ENCODE peak calls at places on chromosomes 11 and 22, in five cellular contexts. H is GM12878, K is stomach, C is epithelial cell of esophagus, Q is H1. O is an unnamed sample.

GRCh38 chr11:64055077-64055476 is 19.3 kb downstream of the FLRT1 start:
- DNase-seq in Q (no peak), H (no peak), K (no peak), C (no peak), O (no peak)

GRCh38 chr11:68313574-68314202 is 1.3 kb downstream of the LRP5 start:
- DNase-seq in Q (no peak), C (peak; percentile 28), H (no peak), K (no peak), O (no peak)

GRCh38 chr22:20584029-20584871 is 76.8 kb downstream of the MED15 start:
- DNase-seq in H (no peak), Q (no peak), C (no peak), K (no peak), O (no peak)

GRCh38 chr22:44882226-44882905 is 127.4 kb downstream of the PHF21B start:
- DNase-seq in Q (no peak), H (no peak), K (no peak), C (no peak), O (no peak)

GRCh38 chr22:19663286-19663815 is 51.0 kb upstream of the SEPTIN5 start:
- DNase-seq in C (peak; percentile 46), K (peak; percentile 80), Q (no peak), H (no peak), O (peak; percentile 19)

GRCh38 chr11:83671295-83671694 is 385.1 kb upstream of the CCDC90B start:
- DNase-seq in K (no peak), H (no peak), Q (no peak), C (peak; percentile 6), O (no peak)

GRCh38 chr22:28146401-28147304 is 227.6 kb upstream of the PITPNB start:
- DNase-seq in C (no peak), H (no peak), K (no peak), Q (no peak), O (no peak)

GRCh38 chr22:35308480-35308945 is 8.8 kb downstream of the TOM1 start:
- DNase-seq in Q (no peak), K (no peak), H (peak; percentile 88), C (no peak), O (peak; percentile 91)

GRCh38 chr11:70558651-70559050 is 160.3 kb downstream of the CTTN start:
- DNase-seq in K (no peak), Q (no peak), H (no peak), C (no peak), O (no peak)

GRCh38 chr11:104365676-104366075 is 201.7 kb upstream of the PDGFD start:
- DNase-seq in K (no peak), H (no peak), C (peak; percentile 42), Q (no peak), O (no peak)

GRCh38 chr11:60724420-60724819 is at the start of gene MS4A18:
- DNase-seq in H (no peak), Q (no peak), K (no peak), C (no peak), O (no peak)

GRCh38 chr22:43315687-43316217 is 27.4 kb downstream of the SCUBE1 start:
- DNase-seq in C (no peak), K (no peak), H (no peak), Q (no peak), O (no peak)

GRCh38 chr22:30178180-30179126 is 68.1 kb downstream of the LIF start:
- DNase-seq in K (no peak), Q (no peak), C (no peak), H (no peak), O (no peak)

GRCh38 chr11:29296680-29297079 is 720.1 kb downstream of the KCNA4 start:
- DNase-seq in K (no peak), H (no peak), Q (no peak), C (no peak), O (no peak)

GRCh38 chr11:117907276-117908110 is 21.7 kb downstream of the TMPRSS13 start:
- DNase-seq in K (peak; percentile 68), H (peak; percentile 54), C (peak; percentile 98), Q (peak; percentile 64), O (peak; percentile 59)

GRCh38 chr11:77087723-77088225 is 14.9 kb upstream of the OMP start:
- DNase-seq in C (no peak), Q (no peak), H (no peak), K (no peak), O (no peak)

GRCh38 chr11:3914807-3915206 is 59.3 kb downstream of the STIM1 start:
- DNase-seq in C (peak; percentile 33), Q (no peak), K (no peak), H (no peak), O (no peak)

GRCh38 chr11:125569913-125570621 is 790 bp downstream of the EI24 start:
- DNase-seq in Q (no peak), H (no peak), K (peak; percentile 39), C (peak; percentile 49), O (peak; percentile 51)

GRCh38 chr22:23181763-23182288 is 1.5 kb downstream of the BCR start:
- DNase-seq in C (peak; percentile 9), K (no peak), Q (no peak), H (no peak), O (no peak)

GRCh38 chr11:60951611-60951908 is 416 bp downstream of the SLC15A3 start:
- DNase-seq in H (no peak), C (no peak), K (no peak), Q (no peak), O (peak; percentile 58)

GRCh38 chr11:125141686-125142535 is 22.6 kb upstream of the PKNOX2 start:
- DNase-seq in K (peak; percentile 51), H (no peak), C (peak; percentile 31), Q (no peak), O (peak; percentile 47)

GRCh38 chr22:46432164-46433068 is 96.9 kb downstream of the TRMU start:
- DNase-seq in C (no peak), Q (no peak), H (no peak), K (peak; percentile 66), O (peak; percentile 62)

GRCh38 chr11:124605719-124606118 is 5.5 kb upstream of the PANX3 start:
- DNase-seq in C (no peak), H (no peak), K (no peak), Q (no peak), O (no peak)

GRCh38 chr11:109132539-109132938 is 289.5 kb upstream of the C11orf87 start:
- DNase-seq in K (no peak), C (peak; percentile 57), H (no peak), Q (no peak), O (peak; percentile 13)

GRCh38 chr11:64500176-64501013 is 90.6 kb upstream of the SLC22A12 start:
- DNase-seq in H (no peak), Q (no peak), K (no peak), C (no peak), O (no peak)

GRCh38 chr11:123251656-123252344 is 56.8 kb upstream of the CLMP start:
- DNase-seq in H (no peak), Q (no peak), C (no peak), K (no peak), O (no peak)

GRCh38 chr11:66595245-66595904 is 2.4 kb downstream of the CCS start:
- DNase-seq in H (peak; percentile 37), K (peak; percentile 47), Q (no peak), C (no peak), O (no peak)

GRCh38 chr22:35627267-35628041 is 10.3 kb upstream of the MB start:
- DNase-seq in K (peak; percentile 87), C (peak; percentile 83), Q (peak; percentile 63), H (no peak), O (peak; percentile 83)

GRCh38 chr11:128518493-128519207 is 68.7 kb downstream of the ETS1 start:
- DNase-seq in C (no peak), K (no peak), H (no peak), Q (no peak), O (no peak)

GRCh38 chr11:73415854-73416615 is 39.8 kb downstream of the RELT start:
- DNase-seq in C (peak; percentile 34), H (no peak), K (no peak), Q (no peak), O (no peak)

GRCh38 chr11:87232320-87232719 is 194.6 kb downstream of the TMEM135 start:
- DNase-seq in H (no peak), Q (no peak), K (no peak), C (no peak), O (no peak)

GRCh38 chr11:122162095-122162494 is 46.1 kb upstream of the BLID start:
- DNase-seq in K (no peak), H (no peak), C (peak; percentile 81), Q (no peak), O (no peak)

GRCh38 chr11:65452806-65453490 is 30.4 kb downstream of the NEAT1 start:
- DNase-seq in C (peak; percentile 93), Q (no peak), H (no peak), K (no peak), O (no peak)

GRCh38 chr11:64916040-64916847 is 765 bp downstream of the ATG2A start:
- DNase-seq in H (no peak), C (peak; percentile 51), K (peak; percentile 52), Q (no peak), O (peak; percentile 73)

GRCh38 chr11:128503231-128503991 is 83.9 kb downstream of the ETS1 start:
- DNase-seq in C (peak; percentile 91), K (no peak), H (no peak), Q (no peak), O (no peak)

GRCh38 chr11:60864856-60865513 is 2.4 kb upstream of the ZP1 start:
- DNase-seq in K (no peak), H (no peak), C (no peak), Q (no peak), O (no peak)

GRCh38 chr11:44978961-44979331 is 28.3 kb upstream of the TP53I11 start:
- DNase-seq in Q (no peak), K (peak; percentile 89), H (no peak), C (peak; percentile 18), O (no peak)

GRCh38 chr11:8090756-8091155 is 9.7 kb downstream of the TUB start:
- DNase-seq in H (no peak), K (no peak), Q (peak; percentile 44), C (peak; percentile 33), O (peak; percentile 34)

GRCh38 chr11:32586576-32587190 is 3.1 kb downstream of the EIF3M start:
- DNase-seq in H (no peak), K (no peak), Q (no peak), C (peak; percentile 36), O (peak; percentile 31)

DNA sequence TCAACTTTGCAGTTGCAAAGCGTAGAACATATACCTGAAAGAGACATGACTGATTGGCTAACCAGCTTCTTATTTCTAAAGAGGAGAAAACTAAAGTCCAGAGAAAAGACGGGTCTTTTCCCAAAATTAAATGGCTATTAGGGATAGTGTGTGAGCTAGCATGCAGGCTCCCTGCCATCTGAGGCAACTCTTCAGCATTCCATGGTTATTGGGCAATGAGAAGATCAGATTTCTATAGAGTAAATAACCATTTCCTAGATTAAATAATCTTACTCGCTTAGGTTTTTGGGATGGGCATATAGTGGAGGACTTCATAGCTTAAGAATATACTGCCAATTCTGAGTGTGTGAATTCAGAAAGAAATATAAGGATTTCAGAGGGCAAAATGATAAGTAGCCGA is 95.0 kb downstream of the PDHX start:
- DNase-seq in Q (no peak), H (no peak), C (peak; percentile 56), K (no peak), O (no peak)
- H3K4me3 ChIP-seq in Q (no peak overlapping the region), H (no peak overlapping the region), C (no peak overlapping the region), K (no peak overlapping the region), O (no peak overlapping the region)

GRCh38 chr11:31240340-31240904 is 129.1 kb downstream of the DCDC1 start:
- DNase-seq in C (peak; percentile 63), Q (no peak), K (no peak), H (no peak), O (peak; percentile 47)
- TF ChIP-seq CTCF in C (peak; percentile 76), Q (peak; percentile 78), K (no peak), H (peak; percentile 54), O (peak; percentile 52)

GRCh38 chr22:38203855-38204497 is 2.2 kb downstream of the MAFF start:
- DNase-seq in H (no peak), C (no peak), Q (no peak), K (no peak), O (peak; percentile 27)
- H3K4me3 ChIP-seq in H (peak overlapping the region; percentile 78), C (no peak overlapping the region), Q (no peak overlapping the region), K (peak overlapping the region; percentile 69), O (peak overlapping the region; percentile 76)

GRCh38 chr11:12087075-12087775 is 23.2 kb upstream of the MICAL2 start:
- DNase-seq in K (no peak), H (no peak), C (peak; percentile 89), Q (no peak), O (peak; percentile 57)
- TF ChIP-seq CTCF in K (no peak), H (peak; percentile 4), C (peak; percentile 56), Q (no peak), O (peak; percentile 12)

O was measured in GM12865.